ENCODE peak calls at places on chromosomes 11 and 22, in five cellular contexts. One of them, this sample, is unnamed.
A peak's percentile ranks its signal among the peaks of the same experiment; 100 is the strongest.

GRCh38 chr11:95585071-95585751 is 204.4 kb downstream of the FAM76B start:
- DNase-seq in NCI-H1417 treated with DMSO at 0.1 percent for 48 hours: no peak
- DNase-seq in smooth muscle cell of the brain vasculature: no peak
- DNase-seq in CD8-positive, alpha-beta T cell: no peak
- DNase-seq in NCI-H345: no peak
- DNase-seq in this sample: no peak

GRCh38 chr11:118251858-118252652 is at the start of gene MPZL3:
- DNase-seq in smooth muscle cell of the brain vasculature: peak; percentile 46
- DNase-seq in NCI-H1417 treated with DMSO at 0.1 percent for 48 hours: peak; percentile 92
- DNase-seq in CD8-positive, alpha-beta T cell: peak; percentile 74
- DNase-seq in NCI-H345: peak; percentile 96
- DNase-seq in this sample: peak; percentile 82

GRCh38 chr11:6625156-6625831 is 6.1 kb upstream of the TPP1 start:
- DNase-seq in NCI-H1417 treated with DMSO at 0.1 percent for 48 hours: no peak
- DNase-seq in NCI-H345: no peak
- DNase-seq in smooth muscle cell of the brain vasculature: no peak
- DNase-seq in CD8-positive, alpha-beta T cell: no peak
- DNase-seq in this sample: no peak

GRCh38 chr22:46446799-46447198 is 90.6 kb downstream of the CELSR1 start:
- DNase-seq in NCI-H1417 treated with DMSO at 0.1 percent for 48 hours: no peak
- DNase-seq in smooth muscle cell of the brain vasculature: no peak
- DNase-seq in CD8-positive, alpha-beta T cell: no peak
- DNase-seq in NCI-H345: peak; percentile 24
- DNase-seq in this sample: no peak

GRCh38 chr11:77294040-77294439 is 7.4 kb downstream of the GDPD4 start:
- DNase-seq in CD8-positive, alpha-beta T cell: no peak
- DNase-seq in NCI-H345: no peak
- DNase-seq in smooth muscle cell of the brain vasculature: no peak
- DNase-seq in NCI-H1417 treated with DMSO at 0.1 percent for 48 hours: no peak
- DNase-seq in this sample: no peak

GRCh38 chr11:44443836-44444769 is 121.4 kb upstream of the CD82 start:
- DNase-seq in smooth muscle cell of the brain vasculature: no peak
- DNase-seq in CD8-positive, alpha-beta T cell: no peak
- DNase-seq in NCI-H345: no peak
- DNase-seq in NCI-H1417 treated with DMSO at 0.1 percent for 48 hours: no peak
- DNase-seq in this sample: no peak

GRCh38 chr11:123509737-123510578 is 79.9 kb downstream of the GRAMD1B start:
- DNase-seq in NCI-H345: no peak
- DNase-seq in CD8-positive, alpha-beta T cell: no peak
- DNase-seq in NCI-H1417 treated with DMSO at 0.1 percent for 48 hours: peak; percentile 72
- DNase-seq in smooth muscle cell of the brain vasculature: peak; percentile 33
- DNase-seq in this sample: no peak

GRCh38 chr11:2296913-2297622 is 4.7 kb downstream of the C11orf21 start:
- DNase-seq in smooth muscle cell of the brain vasculature: no peak
- DNase-seq in CD8-positive, alpha-beta T cell: no peak
- DNase-seq in NCI-H345: no peak
- DNase-seq in NCI-H1417 treated with DMSO at 0.1 percent for 48 hours: no peak
- DNase-seq in this sample: no peak

GRCh38 chr11:47104337-47104950 is 72.2 kb downstream of the ARFGAP2 start:
- DNase-seq in NCI-H1417 treated with DMSO at 0.1 percent for 48 hours: no peak
- DNase-seq in smooth muscle cell of the brain vasculature: no peak
- DNase-seq in CD8-positive, alpha-beta T cell: no peak
- DNase-seq in NCI-H345: no peak
- DNase-seq in this sample: no peak

GRCh38 chr11:96356837-96357236 is 13.8 kb upstream of the MAML2 start:
- DNase-seq in CD8-positive, alpha-beta T cell: no peak
- DNase-seq in NCI-H345: no peak
- DNase-seq in smooth muscle cell of the brain vasculature: no peak
- DNase-seq in NCI-H1417 treated with DMSO at 0.1 percent for 48 hours: no peak
- DNase-seq in this sample: no peak

GRCh38 chr11:44010789-44011251 is 37.0 kb upstream of the ACCSL start:
- DNase-seq in smooth muscle cell of the brain vasculature: no peak
- DNase-seq in NCI-H345: no peak
- DNase-seq in NCI-H1417 treated with DMSO at 0.1 percent for 48 hours: no peak
- DNase-seq in CD8-positive, alpha-beta T cell: no peak
- DNase-seq in this sample: no peak

This sample was measured in NCI-H748 treated with DMSO at 0.1 percent for 48 hours.